ENCODE peak calls at places on chromosomes 7 and 10, in seven cellular contexts. A is IMR-90, W is H1, H is mesenchymal stem cell, S is neuronal stem cell, X is mesendoderm, I is H9. N is an unnamed sample.

GRCh38 chr10:68796609-68797008 is 30.7 kb upstream of the STOX1 start:
- DNase-seq in A (peak), W (no peak), H (no peak), S (no peak), X (no peak), I (no peak), N (no peak)

GRCh38 chr7:4871930-4872675 is 10.3 kb upstream of the PAPOLB start:
- DNase-seq in A (no peak), W (no peak), H (peak), S (no peak), X (peak), I (no peak), N (no peak)

GRCh38 chr10:121524138-121524817 is 74.0 kb downstream of the FGFR2 start:
- DNase-seq in A (no peak), W (no peak), H (no peak), S (no peak), X (no peak), I (no peak), N (no peak)

GRCh38 chr7:95367606-95368005 is 28.6 kb downstream of the PON3 start:
- DNase-seq in A (no peak), W (no peak), H (no peak), S (no peak), X (no peak), I (no peak), N (no peak)

GRCh38 chr7:116779921-116780320 is 82.5 kb upstream of the CAPZA2 start:
- DNase-seq in A (no peak), W (no peak), H (no peak), S (no peak), X (no peak), I (no peak), N (no peak)

GRCh38 chr7:143458263-143458662 is 15.0 kb downstream of the TAS2R60 start:
- DNase-seq in A (peak), W (no peak), H (no peak), S (no peak), X (no peak), I (no peak), N (peak)

GRCh38 chr7:142535123-142535779 is 214.0 kb upstream of the PRSS1 start:
- DNase-seq in A (peak), W (peak), H (peak), S (peak), X (peak), I (peak), N (peak)

GRCh38 chr10:88544140-88544870 is 38.8 kb downstream of the RNLS start:
- DNase-seq in A (no peak), W (no peak), H (no peak), S (no peak), X (no peak), I (no peak), N (no peak)

GRCh38 chr10:8088504-8088903 is 34.0 kb downstream of the GATA3 start:
- DNase-seq in A (no peak), W (no peak), H (no peak), S (no peak), X (no peak), I (no peak), N (no peak)

GRCh38 chr10:35735412-35735811 is 93.3 kb upstream of the FZD8 start:
- DNase-seq in A (peak), W (no peak), H (peak), S (no peak), X (no peak), I (no peak), N (peak)

GRCh38 chr10:34567854-34568253 is 247.2 kb downstream of the PARD3 start:
- DNase-seq in A (no peak), W (no peak), H (no peak), S (no peak), X (peak), I (no peak), N (no peak)

GRCh38 chr10:90227786-90228185 is 526.4 kb downstream of the KIF20B start:
- DNase-seq in A (no peak), W (no peak), H (no peak), S (no peak), X (no peak), I (no peak), N (no peak)

GRCh38 chr10:115001506-115002381 is 63.7 kb downstream of the TRUB1 start:
- DNase-seq in A (peak), W (no peak), H (peak), S (no peak), X (no peak), I (no peak), N (peak)

GRCh38 chr7:128842674-128843641 is 12.8 kb downstream of the FLNC start:
- DNase-seq in A (no peak), W (no peak), H (no peak), S (no peak), X (no peak), I (no peak), N (peak)

GRCh38 chr10:118062798-118063238 is 16.1 kb upstream of the RAB11FIP2 start:
- DNase-seq in A (no peak), W (no peak), H (no peak), S (no peak), X (peak), I (no peak), N (no peak)

GRCh38 chr10:55631071-55631654 is 729.9 kb downstream of the ZWINT start:
- DNase-seq in A (no peak), W (peak), H (peak), S (peak), X (peak), I (peak), N (peak)

GRCh38 chr7:151261534-151261933 is 13.0 kb upstream of the SMARCD3 start:
- DNase-seq in A (no peak), W (no peak), H (no peak), S (no peak), X (no peak), I (no peak), N (no peak)

GRCh38 chr7:130875265-130875741 is 141.3 kb upstream of the KLF14 start:
- DNase-seq in A (peak), W (peak), H (peak), S (peak), X (peak), I (peak), N (peak)

DNA sequence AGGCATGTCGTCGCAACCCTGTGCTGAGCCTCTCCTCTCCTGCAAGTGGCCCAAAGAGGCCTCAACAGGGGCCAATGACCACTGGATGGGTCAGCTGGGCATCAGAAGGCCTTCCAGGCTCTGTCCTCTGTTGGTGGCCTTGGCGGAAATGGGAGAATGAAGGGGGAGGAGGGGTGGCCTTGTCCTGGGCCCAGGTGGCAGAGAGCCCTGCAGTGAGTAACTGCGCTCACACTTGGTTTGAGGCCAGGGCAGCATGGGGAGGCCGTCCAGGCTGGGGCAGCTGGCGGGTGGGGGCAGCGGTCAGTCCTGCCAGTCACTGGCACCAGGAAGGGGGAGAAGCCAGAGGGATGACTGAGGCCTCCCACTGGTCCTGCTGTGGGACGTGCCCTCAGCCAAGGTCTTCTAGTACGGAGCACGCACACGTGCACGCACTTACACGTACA is 59.8 kb downstream of the LHPP start:
- DNase-seq in A (no peak), W (no peak), H (no peak), S (no peak), X (no peak), I (no peak), N (no peak)
- H2BK120ac ChIP-seq in A (no peak), W (no peak), H (no peak), S (peak), X (no peak), I (no peak), N (no peak)

GRCh38 chr10:132764108-132764507 is 21.8 kb downstream of the NKX6-2 start:
- DNase-seq in A (no peak), W (no peak), H (no peak), S (no peak), X (no peak), I (no peak), N (no peak)

GRCh38 chr10:132765435-132765834 is 20.5 kb downstream of the NKX6-2 start:
- DNase-seq in A (no peak), W (no peak), H (no peak), S (no peak), X (no peak), I (no peak), N (no peak)

GRCh38 chr10:132766291-132766690 is 19.7 kb downstream of the NKX6-2 start:
- DNase-seq in A (no peak), W (no peak), H (no peak), S (no peak), X (no peak), I (no peak), N (no peak)

GRCh38 chr10:132770061-132771021 is 15.6 kb downstream of the NKX6-2 start:
- DNase-seq in A (no peak), W (no peak), H (no peak), S (no peak), X (no peak), I (no peak), N (no peak)

DNA sequence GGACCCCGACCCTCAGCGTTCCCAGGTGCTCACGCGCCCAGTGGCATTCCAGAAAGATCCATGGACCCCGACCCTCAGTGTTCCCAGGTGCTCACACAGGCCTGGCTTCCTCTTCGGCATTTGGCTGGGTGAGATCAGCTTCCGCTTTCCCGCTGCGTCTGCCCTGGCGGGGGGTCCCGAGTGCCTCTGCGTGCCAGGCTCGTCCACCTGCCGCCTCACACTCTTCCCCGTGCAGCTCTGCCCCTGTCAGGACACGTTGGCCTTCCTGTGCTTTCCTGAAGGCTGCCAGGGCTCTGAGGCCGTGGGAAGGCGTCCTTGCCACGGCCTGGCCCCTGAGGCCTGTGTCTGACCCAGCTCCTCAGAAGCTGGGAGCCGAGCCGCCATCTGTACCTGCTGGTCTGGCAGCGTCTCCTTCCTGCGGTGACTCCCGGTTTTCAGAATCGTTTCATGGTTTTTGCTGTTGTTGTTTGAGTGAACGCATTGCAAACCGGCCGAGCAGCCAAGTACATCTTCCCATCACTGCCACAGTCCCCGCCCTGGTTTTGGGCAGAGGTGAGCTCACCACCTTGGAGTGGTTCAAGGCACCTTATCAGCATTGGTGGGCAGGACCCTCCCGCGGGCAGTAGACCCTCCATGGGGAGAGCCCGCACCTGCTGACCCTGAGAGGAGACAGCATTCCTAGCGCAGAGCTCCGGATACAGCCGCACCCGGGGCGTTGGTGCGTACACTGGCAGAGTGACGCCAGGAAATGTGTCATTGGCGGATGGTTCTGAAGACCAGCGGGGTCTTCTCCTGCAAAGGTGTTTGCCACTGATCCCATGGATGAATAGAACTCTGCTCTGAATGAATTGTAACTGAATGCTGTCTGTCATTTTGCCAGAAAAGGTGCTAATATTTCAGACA is 17.4 kb downstream of the NKX6-2 start:
- DNase-seq in A (no peak), W (no peak), H (no peak), S (no peak), X (no peak), I (no peak), N (no peak)
- H3K4ac ChIP-seq in A (no peak), W (no peak), H (no peak), S (no peak), X (no peak), I (no peak), N (no peak)

DNA sequence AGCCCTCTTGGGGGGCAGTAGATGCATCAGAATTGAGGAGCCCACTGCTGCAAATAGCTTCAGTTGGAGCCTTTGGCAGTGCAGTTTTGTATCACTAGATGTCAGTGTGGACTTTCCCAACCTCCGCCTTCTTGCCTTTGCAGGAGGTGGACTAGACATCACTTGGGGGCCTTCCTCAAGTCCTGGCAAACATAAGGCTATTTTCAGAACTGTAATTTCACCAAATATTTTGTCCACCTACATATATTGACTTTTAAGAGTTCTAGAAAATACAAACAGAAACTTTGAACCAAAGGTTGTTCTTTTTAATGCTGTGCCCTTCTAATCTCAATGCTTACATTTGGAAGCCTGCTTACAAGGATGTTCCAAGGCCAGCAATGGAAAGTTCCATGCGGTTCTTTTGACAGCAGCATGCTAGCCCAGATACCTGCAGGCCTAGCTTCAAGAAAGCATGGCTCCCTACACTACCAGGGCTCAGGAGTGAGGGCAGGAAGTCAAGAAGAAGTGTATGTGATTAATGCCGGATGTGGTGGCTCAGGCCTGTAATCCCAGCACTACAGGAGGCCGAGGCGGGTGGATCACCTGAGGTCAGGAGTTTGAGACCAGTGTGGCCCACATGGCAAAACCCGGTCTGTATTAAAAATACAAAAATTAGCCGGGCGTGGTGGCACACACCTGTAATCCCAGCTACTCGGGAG is 8.0 kb upstream of the ZNRF2 start:
- DNase-seq in A (peak), W (peak), H (peak), S (peak), X (peak), I (peak), N (peak)
- H2BK120ac ChIP-seq in A (no peak), W (no peak), H (no peak), S (no peak), X (no peak), I (no peak), N (no peak)

GRCh38 chr10:104680467-104681401 is 39.6 kb downstream of the SORCS3 start:
- DNase-seq in A (no peak), W (peak), H (no peak), S (peak), X (peak), I (peak), N (no peak)

GRCh38 chr10:104683567-104683966 is 42.5 kb downstream of the SORCS3 start:
- DNase-seq in A (no peak), W (peak), H (no peak), S (no peak), X (no peak), I (no peak), N (no peak)

GRCh38 chr10:104681485-104681884 is 40.4 kb downstream of the SORCS3 start:
- DNase-seq in A (no peak), W (no peak), H (no peak), S (no peak), X (no peak), I (no peak), N (no peak)

DNA sequence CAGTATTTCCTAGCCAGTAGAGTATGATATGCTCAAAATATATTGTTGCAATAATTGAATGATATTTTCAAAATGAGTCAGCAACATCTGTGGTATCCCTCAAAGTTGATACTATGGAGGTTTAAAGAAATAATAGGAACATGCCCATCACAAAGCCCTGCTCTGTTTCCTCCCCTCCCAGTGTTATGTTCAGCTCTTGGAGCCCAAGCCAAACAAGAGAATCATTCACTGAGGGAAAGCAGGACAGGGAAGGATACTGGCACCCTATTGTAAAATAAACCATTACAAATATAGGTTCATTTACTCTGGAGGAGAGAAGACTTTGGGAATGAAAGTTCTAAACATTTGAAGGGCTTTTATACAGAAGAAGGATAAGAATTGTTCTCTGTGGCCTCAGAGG is 37.6 kb downstream of the SORCS3 start:
- DNase-seq in A (no peak), W (no peak), H (no peak), S (no peak), X (no peak), I (no peak), N (no peak)
- H3K4ac ChIP-seq in A (no peak), W (no peak), H (no peak), S (no peak), X (no peak), I (no peak), N (no peak)

GRCh38 chr10:42809670-42810069 is 27.1 kb downstream of the BMS1 start:
- DNase-seq in A (no peak), W (no peak), H (no peak), S (no peak), X (no peak), I (no peak), N (no peak)
- H2BK120ac ChIP-seq in A (no peak), W (no peak), H (no peak), S (no peak), X (no peak), I (no peak), N (no peak)

N was measured in trophoblast cell.